ENCODE peak calls at places on chromosomes 2 and 18, in six cellular contexts. I is T-cell; C is NT2/D1; J is heart left ventricle; B is progenitor cell of endocrine pancreas; X is activated naive CD4-positive, alpha-beta T cell treated with anti-CD3 and anti-CD28 coated beads for 36 hours. F is an unnamed sample.

GRCh38 chr2:15159751-15160177 is 401.4 kb downstream of the NBAS start:
- DNase-seq in I (no peak), C (no peak), J (no peak), B (no peak), X (peak), F (no peak)

GRCh38 chr18:7918696-7919095 is 351.6 kb downstream of the PTPRM start:
- DNase-seq in I (no peak), C (no peak), J (no peak), B (no peak), X (no peak), F (no peak)

GRCh38 chr2:67234443-67234842 is 162.7 kb upstream of the ETAA1 start:
- DNase-seq in I (no peak), C (peak), J (no peak), B (no peak), X (no peak), F (no peak)

GRCh38 chr2:132441051-132441450 is 24.4 kb downstream of the GPR39 start:
- DNase-seq in I (no peak), C (no peak), J (no peak), B (no peak), X (no peak), F (no peak)

GRCh38 chr2:147149589-147150245 is 695.1 kb upstream of the ACVR2A start:
- DNase-seq in I (no peak), C (no peak), J (no peak), B (no peak), X (no peak), F (no peak)

GRCh38 chr2:134782792-134783191 is 55.6 kb upstream of the ACMSD start:
- DNase-seq in I (no peak), C (no peak), J (no peak), B (no peak), X (no peak), F (no peak)

GRCh38 chr2:27683390-27684071 is 19.8 kb downstream of the SLC4A1AP start:
- DNase-seq in I (peak), C (peak), J (peak), B (peak), X (peak), F (peak)

GRCh38 chr2:235946590-235946989 is 221.6 kb downstream of the GBX2 start:
- DNase-seq in I (no peak), C (no peak), J (no peak), B (no peak), X (no peak), F (no peak)

GRCh38 chr2:238155761-238156694 is 2.7 kb upstream of the ERFE start:
- DNase-seq in I (no peak), C (no peak), J (no peak), B (no peak), X (no peak), F (no peak)

GRCh38 chr2:31332521-31332920 is 82.0 kb downstream of the XDH start:
- DNase-seq in I (no peak), C (no peak), J (no peak), B (no peak), X (no peak), F (no peak)

F was measured in effector memory CD4-positive, alpha-beta T cell.